ENCODE peak calls at places on chromosomes 1 and 21, in four cellular contexts. F, A, D and Y are unnamed samples.

GRCh38 chr1:212987702-212988322 is 27.9 kb downstream of the ANGEL2 start:
- DNase-seq in F (no peak), A (no peak), D (no peak), Y (no peak)

GRCh38 chr1:65141394-65141793 is 6.6 kb upstream of the AK4 start:
- DNase-seq in A (no peak), D (no peak), F (no peak), Y (no peak)

GRCh38 chr1:97277891-97278662 is 556.5 kb downstream of the PTBP2 start:
- DNase-seq in A (no peak), D (no peak), F (no peak), Y (no peak)

GRCh38 chr21:32817206-32817605 is 45.7 kb upstream of the PAXBP1 start:
- DNase-seq in A (peak; percentile 39), D (no peak), F (no peak), Y (no peak)

GRCh38 chr1:226649780-226650179 is 89.3 kb downstream of the ITPKB start:
- DNase-seq in D (no peak), A (no peak), F (no peak), Y (no peak)

GRCh38 chr1:2226525-2227340 is 1.4 kb upstream of the SKI start:
- DNase-seq in D (peak; percentile 70), F (no peak), A (no peak), Y (no peak)

GRCh38 chr1:20992327-20993056 is 184.2 kb downstream of the EIF4G3 start:
- DNase-seq in F (no peak), A (no peak), D (no peak), Y (no peak)

GRCh38 chr1:46152021-46152420 is 19.6 kb upstream of the PIK3R3 start:
- DNase-seq in F (no peak), D (no peak), A (no peak), Y (no peak)

GRCh38 chr1:145975216-145975615 is 10.7 kb downstream of the POLR3GL start:
- DNase-seq in A (no peak), D (no peak), F (no peak), Y (no peak)

GRCh38 chr1:10064416-10065343 is 31.9 kb downstream of the UBE4B start:
- DNase-seq in F (no peak), A (no peak), D (no peak), Y (no peak)

GRCh38 chr1:90707363-90707710 is 9.8 kb downstream of the BARHL2 start:
- DNase-seq in A (peak; percentile 33), F (no peak), D (peak; percentile 88), Y (peak; percentile 81)

GRCh38 chr21:32410291-32410690 is 2.2 kb upstream of the EVA1C start:
- DNase-seq in F (no peak), A (no peak), D (no peak), Y (no peak)

GRCh38 chr1:156146006-156146748 is 7.2 kb upstream of the SEMA4A start:
- DNase-seq in F (peak; percentile 66), A (peak; percentile 86), D (no peak), Y (no peak)

GRCh38 chr1:54850737-54851136 is 36.3 kb downstream of the DHCR24 start:
- DNase-seq in F (no peak), A (no peak), D (no peak), Y (no peak)

GRCh38 chr1:183632964-183633363 is 2.6 kb downstream of the ARPC5 start:
- DNase-seq in A (no peak), D (no peak), F (no peak), Y (no peak)

GRCh38 chr1:230172016-230172356 is 104.9 kb downstream of the GALNT2 start:
- DNase-seq in F (no peak), D (no peak), A (no peak), Y (no peak)

GRCh38 chr1:84570436-84571149 is 3.6 kb downstream of the CTBS start:
- DNase-seq in D (no peak), F (no peak), A (no peak), Y (no peak)

GRCh38 chr21:17185685-17186084 is 327.2 kb upstream of the CXADR start:
- DNase-seq in F (no peak), D (no peak), A (no peak), Y (no peak)

GRCh38 chr1:21355956-21356355 is 65.7 kb upstream of the ECE1 start:
- DNase-seq in F (no peak), A (no peak), D (no peak), Y (no peak)

GRCh38 chr1:229342305-229342901 is 444 bp downstream of the CCSAP start:
- DNase-seq in F (no peak), D (peak; percentile 89), A (peak; percentile 51), Y (peak; percentile 77)

GRCh38 chr1:50979964-50980363 is 9.9 kb downstream of the CDKN2C start:
- DNase-seq in D (no peak), A (no peak), F (no peak), Y (no peak)

GRCh38 chr1:3323021-3323790 is 131.3 kb upstream of the ARHGEF16 start:
- DNase-seq in F (no peak), A (peak; percentile 37), D (no peak), Y (no peak)

GRCh38 chr1:36174716-36175115 is 18.8 kb downstream of the MAP7D1 start:
- DNase-seq in F (no peak), D (no peak), A (no peak), Y (no peak)

GRCh38 chr1:113153116-113153803 is 80.3 kb downstream of the LRIG2 start:
- DNase-seq in F (no peak), A (peak; percentile 81), D (peak; percentile 39), Y (no peak)

GRCh38 chr1:203299180-203299579 is 6.1 kb upstream of the BTG2 start:
- DNase-seq in A (no peak), D (no peak), F (no peak), Y (no peak)

GRCh38 chr1:68010543-68010942 is 39.9 kb downstream of the DIRAS3 start:
- DNase-seq in A (no peak), D (no peak), F (no peak), Y (no peak)

GRCh38 chr1:110443393-110443918 is 7.5 kb upstream of the PROK1 start:
- DNase-seq in F (no peak), D (no peak), A (no peak), Y (no peak)

GRCh38 chr1:87572891-87573290 is 244.2 kb downstream of the LMO4 start:
- DNase-seq in F (no peak), A (no peak), D (no peak), Y (no peak)

GRCh38 chr1:53987880-53988279 is 30.1 kb downstream of the LDLRAD1 start:
- DNase-seq in F (no peak), A (no peak), D (no peak), Y (no peak)

GRCh38 chr1:114043548-114043947 is 64.3 kb downstream of the OLFML3 start:
- DNase-seq in D (no peak), A (no peak), F (no peak), Y (no peak)

GRCh38 chr1:201791775-201792166 is 37.2 kb upstream of the IPO9 start:
- DNase-seq in A (no peak), D (no peak), F (no peak), Y (no peak)

GRCh38 chr1:149885364-149886111 is 13.8 kb upstream of the BOLA1 start:
- DNase-seq in D (peak; percentile 75), A (peak; percentile 88), F (peak; percentile 55), Y (peak; percentile 86)

GRCh38 chr1:40646385-40646784 is 19.1 kb downstream of the RIMS3 start:
- DNase-seq in D (no peak), A (peak; percentile 55), F (no peak), Y (no peak)

GRCh38 chr1:8151647-8152046 is 125.5 kb upstream of the ERRFI1 start:
- DNase-seq in A (peak; percentile 50), D (no peak), F (no peak), Y (no peak)

GRCh38 chr1:8155528-8156186 is 129.5 kb upstream of the ERRFI1 start:
- DNase-seq in D (no peak), F (no peak), A (peak; percentile 91), Y (peak; percentile 70)

GRCh38 chr1:8154621-8155052 is 128.5 kb upstream of the ERRFI1 start:
- DNase-seq in F (no peak), A (peak; percentile 99), D (no peak), Y (no peak)

GRCh38 chr1:8152731-8153702 is 126.9 kb upstream of the ERRFI1 start:
- DNase-seq in D (no peak), F (no peak), A (no peak), Y (no peak)

DNA sequence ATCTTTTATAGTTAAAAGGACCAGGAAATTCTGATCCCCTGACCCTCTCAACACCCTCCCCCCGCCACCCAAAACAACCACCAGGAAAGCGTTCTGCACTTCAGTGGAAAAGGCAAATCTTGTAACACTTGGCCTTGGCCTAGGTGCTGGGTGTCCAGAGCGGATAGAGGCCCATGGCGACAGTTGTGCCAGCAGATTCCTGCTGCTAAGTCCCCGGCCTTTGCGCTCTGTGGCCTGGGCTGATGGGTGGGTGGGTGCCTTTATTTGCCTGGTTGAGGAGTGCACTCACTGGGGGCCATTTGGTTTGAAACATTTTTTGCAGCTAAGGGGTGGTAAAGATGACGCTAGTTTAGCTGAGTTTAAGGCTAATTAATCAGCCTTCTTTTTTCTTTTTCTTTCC is 127.9 kb upstream of the ERRFI1 start:
- DNase-seq in F (no peak), D (no peak), A (no peak), Y (no peak)
- H3K9me3 ChIP-seq in F (no peaks in the 10 kb centered on the region), D (peaks cover 2% of the 10 kb centered on the region), A (peaks cover 3% of the 10 kb centered on the region), Y (no peaks in the 10 kb centered on the region)

DNA sequence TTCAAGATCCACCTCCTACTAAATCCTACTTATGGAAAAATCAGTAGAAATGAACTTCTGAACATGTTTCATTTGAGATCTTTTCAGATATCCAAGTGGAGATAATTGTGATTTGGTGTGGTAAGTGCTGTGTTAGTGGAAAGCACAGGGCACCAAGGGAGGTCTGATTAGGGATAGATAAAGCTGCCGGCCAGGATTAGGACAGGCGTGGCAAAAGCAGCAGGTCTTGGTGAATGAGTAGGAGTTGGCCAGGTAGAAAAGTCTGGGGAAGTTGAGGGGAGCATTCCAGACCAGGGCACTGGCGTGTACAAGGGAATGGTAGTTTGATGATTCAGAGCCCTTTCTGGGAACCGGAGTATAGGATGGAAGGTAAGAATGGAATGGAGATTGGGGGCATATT is 47.8 kb downstream of the AZIN2 start:
- DNase-seq in A (no peak), D (peak; percentile 32), F (no peak), Y (no peak)
- H3K4me1 ChIP-seq in A (peaks cover 45% of the 10 kb centered on the region), D (peaks cover 3% of the 10 kb centered on the region), F (peaks cover 19% of the 10 kb centered on the region), Y (no peaks in the 10 kb centered on the region)

DNA sequence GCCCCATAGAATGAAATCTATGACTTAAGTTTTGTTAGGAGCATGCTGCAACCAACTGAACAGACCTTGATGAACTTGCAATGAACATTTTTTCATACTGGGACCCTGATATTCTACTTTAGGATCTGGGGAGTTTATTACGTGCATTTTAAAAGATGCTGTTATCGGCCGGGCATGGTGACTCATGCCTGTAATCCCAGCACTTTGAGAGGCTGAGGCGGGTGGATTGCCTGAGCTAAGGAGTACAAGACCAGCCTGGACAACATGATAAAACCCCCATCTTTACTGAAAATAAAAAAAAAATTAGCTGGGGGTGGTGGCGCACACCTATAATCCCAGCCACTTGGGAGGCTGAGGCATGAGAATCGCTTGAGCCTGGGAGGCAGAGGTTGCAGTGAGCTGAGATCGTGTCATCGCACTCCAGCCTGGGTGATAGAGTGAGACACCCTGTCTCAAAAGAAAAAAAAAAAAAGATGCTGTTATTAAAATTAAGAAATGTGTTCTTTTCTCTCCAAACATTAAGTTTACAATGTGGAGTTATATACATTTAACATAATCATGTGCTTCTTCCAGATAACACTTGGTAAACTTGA is 7.1 kb downstream of the MPZL1 start:
- DNase-seq in A (no peak), F (no peak), D (no peak), Y (no peak)
- TF ChIP-seq SUZ12 in A (no peak), F (no peak), D (no peak), Y (no peak)

DNA sequence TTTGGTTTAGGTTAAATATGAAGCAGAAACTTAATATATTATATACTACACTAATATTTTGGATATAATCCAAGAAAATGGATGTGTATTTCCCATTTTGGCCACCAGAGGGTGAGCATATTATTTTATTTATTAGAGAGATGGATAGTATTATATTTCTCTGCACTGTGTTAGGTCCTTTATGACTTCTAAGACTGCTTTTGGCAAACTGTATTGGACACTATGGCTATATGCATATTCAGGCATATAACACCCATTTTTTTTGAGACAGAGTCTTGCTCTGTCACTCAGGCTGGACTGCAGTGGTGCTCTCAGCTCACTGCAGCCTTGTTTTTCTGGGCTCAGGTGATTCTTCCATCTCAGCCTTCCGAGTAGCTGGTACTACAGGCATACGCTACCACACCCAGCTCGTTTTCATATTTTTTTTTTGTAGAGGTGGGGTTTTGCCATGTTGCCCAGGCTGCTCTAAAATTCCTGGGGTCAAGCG is 17.8 kb upstream of the PGM1 start:
- DNase-seq in F (no peak), A (no peak), D (no peak), Y (no peak)
- H3K9me3 ChIP-seq in F (no peaks in the 10 kb centered on the region), A (peaks cover 3% of the 10 kb centered on the region), D (no peaks in the 10 kb centered on the region), Y (peaks cover 4% of the 10 kb centered on the region)